ENCODE peak calls at places on chromosomes 4 and X, in five cellular contexts. A, B, O, E and Y are unnamed samples.

GRCh38 chrX:44245730-44246129 is 97.7 kb downstream of the EFHC2 start:
- DNase-seq in A (no peak), B (no peak), O (peak), E (no peak), Y (peak)

GRCh38 chr4:127284236-127284635 is 348.5 kb upstream of the INTU start:
- DNase-seq in A (no peak), B (no peak), O (no peak), E (no peak), Y (no peak)

GRCh38 chrX:47831788-47832187 is 4.9 kb upstream of the ZNF81 start:
- DNase-seq in A (no peak), B (peak), O (peak), E (no peak), Y (peak)

GRCh38 chr4:147578057-147578476 is 39.1 kb upstream of the TMEM184C start:
- DNase-seq in A (no peak), B (peak), O (no peak), E (no peak), Y (no peak)

GRCh38 chr4:8607603-8608481 is 15.3 kb downstream of the CPZ start:
- DNase-seq in A (peak), B (peak), O (peak), E (no peak), Y (peak)

GRCh38 chrX:102546818-102547493 is 30.4 kb upstream of the TMSB15A start:
- DNase-seq in A (no peak), B (peak), O (peak), E (no peak), Y (peak)

GRCh38 chr4:6107886-6108285 is 89.7 kb upstream of the C4orf50 start:
- DNase-seq in A (no peak), B (no peak), O (no peak), E (no peak), Y (no peak)

GRCh38 chrX:154002215-154002719 is 17.4 kb downstream of the IRAK1 start:
- DNase-seq in A (peak), B (peak), O (no peak), E (peak), Y (peak)

GRCh38 chr4:153109296-153109868 is 94.9 kb upstream of the TRIM2 start:
- DNase-seq in A (no peak), B (no peak), O (no peak), E (no peak), Y (no peak)

GRCh38 chr4:75630174-75630931 is at the start of gene CDKL2:
- DNase-seq in A (peak), B (peak), O (peak), E (peak), Y (peak)